ENCODE peak calls at places on chromosomes 4 and X, in nine cellular contexts. K is testis; Z is OCI-LY7; T is IMR-90; N is PC-3; U is Karpas-422; L is stomach; I is CD4-positive, CD25-positive, alpha-beta regulatory T cell; P is H9. S is an unnamed sample. For H3K4me1, the result is how much of the 10 kb centered on the place peaks cover.

GRCh38 chr4:89212666-89213381 is 94.8 kb downstream of the GPRIN3 start:
- DNase-seq in T (peak), K (no peak), U (no peak), P (no peak), I (no peak), L (no peak), Z (no peak), N (no peak), S (no peak)

GRCh38 chrX:26138043-26138442 is at the start of gene MAGEB18:
- DNase-seq in I (no peak), K (no peak), N (no peak), U (no peak), T (no peak), L (no peak), Z (no peak), P (no peak), S (no peak)

GRCh38 chrX:119655125-119655524 is 37.8 kb downstream of the SEPTIN6 start:
- DNase-seq in N (peak), P (no peak), I (no peak), U (no peak), Z (no peak), K (peak), L (no peak), T (peak), S (no peak)

GRCh38 chr4:168972601-168973000 is 37.5 kb downstream of the CBR4 start:
- DNase-seq in K (no peak), I (no peak), P (no peak), T (no peak), U (no peak), N (no peak), Z (no peak), L (no peak), S (no peak)

GRCh38 chrX:132331000-132331399 is 111.8 kb upstream of the RAP2C start:
- DNase-seq in I (no peak), K (no peak), P (no peak), T (no peak), N (no peak), Z (no peak), U (no peak), L (no peak), S (no peak)

GRCh38 chr4:84503495-84504437 is 4.7 kb upstream of the NKX6-1 start:
- DNase-seq in P (no peak), L (no peak), T (peak), Z (peak), I (no peak), U (peak), N (peak), K (no peak), S (peak)

GRCh38 chr4:119683518-119683917 is 54.9 kb upstream of the PDE5A start:
- DNase-seq in K (no peak), I (no peak), T (peak), L (no peak), U (no peak), N (peak), P (no peak), Z (no peak), S (no peak)

GRCh38 chr4:2412885-2413716 is 5.3 kb downstream of the ZFYVE28 start:
- DNase-seq in U (peak), Z (peak), T (peak), N (peak), K (peak), P (peak), I (peak), L (peak), S (peak)

GRCh38 chr4:174522183-174523002 is at the start of gene HPGD:
- DNase-seq in I (peak), P (peak), Z (peak), K (peak), N (peak), U (no peak), T (no peak), L (peak), S (peak)

GRCh38 chr4:18938343-18939109 is 917.0 kb upstream of the LCORL start:
- DNase-seq in N (no peak), L (no peak), U (no peak), Z (peak), P (no peak), I (no peak), K (no peak), T (no peak), S (no peak)

GRCh38 chr4:118289794-118290193 is 63.0 kb downstream of the PRSS12 start:
- DNase-seq in Z (no peak), L (no peak), K (no peak), N (no peak), P (no peak), U (no peak), I (no peak), T (peak), S (no peak)

GRCh38 chrX:20594985-20595384 is 328.3 kb upstream of the RPS6KA3 start:
- DNase-seq in T (no peak), I (no peak), L (no peak), P (no peak), Z (no peak), U (no peak), K (no peak), N (peak), S (no peak)

GRCh38 chrX:76850851-76851250 is 423.3 kb downstream of the MAGEE1 start:
- DNase-seq in P (peak), K (peak), Z (peak), U (peak), L (no peak), N (peak), I (no peak), T (no peak), S (no peak)

GRCh38 chr4:155079866-155080265 is 128.6 kb upstream of the NPY2R start:
- DNase-seq in U (no peak), L (no peak), T (no peak), P (no peak), Z (no peak), I (no peak), N (peak), K (no peak), S (no peak)

GRCh38 chr4:40915318-40916217 is 165.8 kb downstream of the NSUN7 start:
- DNase-seq in I (no peak), K (no peak), T (peak), N (no peak), P (no peak), Z (no peak), L (no peak), U (no peak), S (no peak)

GRCh38 chr4:11748169-11748872 is 319.6 kb upstream of the HS3ST1 start:
- DNase-seq in U (no peak), L (no peak), N (peak), K (no peak), Z (no peak), I (no peak), T (peak), P (no peak), S (no peak)

GRCh38 chr4:2266181-2266580 is 4.3 kb upstream of the MXD4 start:
- DNase-seq in I (no peak), L (peak), P (no peak), U (no peak), T (no peak), K (peak), N (no peak), Z (no peak), S (peak)

GRCh38 chrX:31039327-31039711 is 32.5 kb downstream of the FTHL17 start:
- DNase-seq in I (no peak), K (no peak), Z (peak), U (no peak), N (no peak), P (no peak), L (no peak), T (no peak), S (no peak)

GRCh38 chr4:83114576-83114975 is at the start of gene PLAC8:
- DNase-seq in I (peak), T (no peak), K (no peak), L (peak), P (no peak), U (no peak), N (peak), Z (no peak), S (no peak)

GRCh38 chrX:8971116-8971515 is 62.8 kb downstream of the FAM9B start:
- DNase-seq in P (no peak), L (no peak), I (peak), T (peak), Z (peak), K (no peak), N (peak), U (peak), S (no peak)

GRCh38 chr4:88803600-88804096 is 106.0 kb upstream of the NAP1L5 start:
- DNase-seq in I (no peak), K (peak), L (no peak), Z (no peak), T (peak), U (no peak), N (peak), P (no peak), S (peak)

GRCh38 chr4:48498895-48499294 is 8.8 kb downstream of the ZAR1 start:
- DNase-seq in K (no peak), N (no peak), T (no peak), P (no peak), Z (no peak), L (no peak), I (no peak), U (no peak), S (no peak)

GRCh38 chr4:106019771-106020170 is 124.5 kb downstream of the NPNT start:
- DNase-seq in Z (no peak), U (no peak), I (no peak), T (peak), K (no peak), N (no peak), P (no peak), L (no peak), S (no peak)

GRCh38 chr4:12724520-12724919 is 759.6 kb downstream of the RAB28 start:
- DNase-seq in I (no peak), L (no peak), N (peak), K (no peak), U (peak), Z (peak), P (no peak), T (no peak), S (no peak)

GRCh38 chr4:80180743-80181142 is 16.6 kb upstream of the PRDM8 start:
- DNase-seq in T (peak), N (peak), L (no peak), I (no peak), P (no peak), U (no peak), K (no peak), Z (no peak), S (no peak)

GRCh38 chr4:182920676-182921075 is 3.5 kb upstream of the DCTD start:
- DNase-seq in L (no peak), U (no peak), K (no peak), P (no peak), T (no peak), Z (no peak), I (no peak), N (no peak), S (no peak)

GRCh38 chr4:38562751-38563198 is 101.2 kb upstream of the KLF3 start:
- DNase-seq in U (no peak), I (no peak), P (no peak), K (no peak), N (peak), L (no peak), Z (no peak), T (peak), S (no peak)

GRCh38 chr4:188971125-188971524 is 831.9 kb downstream of the TRIML1 start:
- DNase-seq in I (no peak), P (no peak), T (peak), K (no peak), N (peak), L (no peak), U (peak), Z (peak), S (no peak)

GRCh38 chrX:134431894-134432293 is 28.1 kb upstream of the HPRT1 start:
- DNase-seq in P (no peak), K (no peak), L (no peak), Z (no peak), N (peak), T (peak), I (no peak), U (no peak), S (no peak)

GRCh38 chrX:115630204-115630603 is 69.2 kb downstream of the PLS3 start:
- DNase-seq in K (no peak), N (no peak), T (no peak), Z (no peak), L (no peak), I (no peak), P (no peak), U (no peak), S (no peak)

GRCh38 chr4:54961357-54961975 is 163.9 kb downstream of the KDR start:
- DNase-seq in L (no peak), P (no peak), Z (peak), K (no peak), I (no peak), U (peak), N (peak), T (peak), S (no peak)

GRCh38 chr4:56804551-56804950 is 16.9 kb downstream of the SPINK2 start:
- DNase-seq in Z (no peak), U (no peak), P (no peak), I (no peak), L (no peak), N (no peak), T (peak), K (no peak), S (no peak)

GRCh38 chr4:139660518-139661149 is 5.0 kb upstream of the MGST2 start:
- DNase-seq in I (no peak), N (no peak), K (no peak), T (no peak), L (no peak), Z (no peak), P (no peak), U (no peak), S (no peak)

GRCh38 chr4:24471623-24472510 is 112.5 kb downstream of the DHX15 start:
- DNase-seq in N (no peak), Z (no peak), I (peak), U (no peak), K (peak), L (no peak), P (peak), T (no peak), S (no peak)

GRCh38 chr4:56649445-56650258 is 31.4 kb downstream of the HOPX start:
- DNase-seq in U (no peak), I (no peak), Z (peak), K (no peak), T (no peak), P (no peak), N (no peak), L (no peak), S (no peak)

GRCh38 chr4:139214039-139214534 is 37.1 kb upstream of the ELF2 start:
- DNase-seq in Z (peak), N (no peak), U (peak), I (no peak), L (peak), P (peak), K (peak), T (no peak), S (peak)

GRCh38 chr4:122765702-122766352 is 33.3 kb downstream of the BBS12 start:
- DNase-seq in I (no peak), P (no peak), Z (no peak), N (peak), K (no peak), T (peak), L (no peak), U (no peak), S (no peak)

GRCh38 chr4:41658106-41658505 is 90.4 kb downstream of the PHOX2B start:
- DNase-seq in L (no peak), K (no peak), Z (no peak), U (no peak), I (no peak), T (no peak), N (peak), P (no peak), S (no peak)

GRCh38 chr4:3248811-3249661 is at the start of gene MSANTD1:
- DNase-seq in U (no peak), Z (no peak), P (no peak), T (peak), N (no peak), L (no peak), K (no peak), I (no peak), S (no peak)

GRCh38 chrX:95539041-95539440 is 1145.6 kb upstream of the DIAPH2 start:
- DNase-seq in K (no peak), I (no peak), Z (no peak), N (no peak), L (no peak), U (no peak), P (no peak), T (no peak), S (no peak)
- H3K4me1 ChIP-seq in K (under half), I (under half), Z (under half), N (under half), L (under half), U (under half), P (under half), T (under half), S (under half)

DNA sequence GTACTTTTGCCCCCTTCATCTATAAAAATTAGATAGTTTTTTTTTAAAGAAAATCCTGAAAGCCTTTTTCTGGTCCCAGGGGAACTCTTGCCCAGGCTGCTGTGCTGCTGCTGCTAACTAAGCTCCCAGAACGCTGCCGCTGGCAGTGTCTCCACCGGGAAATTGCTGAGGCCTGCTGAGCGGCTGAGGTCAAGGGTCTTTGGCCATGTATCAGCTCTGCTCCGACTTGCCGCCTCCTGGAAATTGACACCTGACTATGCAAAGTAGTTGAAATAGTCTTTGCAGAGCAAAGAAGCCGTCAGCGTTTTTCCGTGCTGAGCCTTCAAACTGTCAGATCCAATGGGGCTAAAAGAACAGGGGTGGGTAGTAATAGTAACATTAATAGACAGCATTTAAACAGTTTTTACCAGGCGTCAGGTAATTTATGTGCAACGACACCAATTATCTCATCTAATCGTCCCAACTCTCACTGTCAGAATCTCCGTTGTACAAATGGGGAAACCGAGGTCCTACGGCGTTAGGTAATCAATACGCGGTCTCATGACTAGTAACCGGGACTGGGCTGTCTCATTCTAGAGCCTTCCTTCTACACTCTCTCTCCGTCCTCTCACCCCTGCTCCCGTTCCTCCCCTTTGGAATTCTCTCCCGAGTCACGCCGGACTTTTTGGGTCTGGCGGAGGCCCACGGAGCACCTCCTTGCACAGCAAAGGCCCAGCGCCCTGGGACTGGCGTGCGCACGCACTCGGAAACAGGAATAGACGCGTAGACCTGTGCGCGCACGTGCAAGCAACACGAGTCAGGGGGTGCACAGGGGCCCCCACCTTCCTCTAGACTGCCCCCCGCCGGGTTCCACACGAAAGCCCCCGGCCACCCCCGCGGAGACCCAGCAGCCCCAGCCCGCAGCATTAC is 595 bp downstream of the QDPR start:
- DNase-seq in N (peak), Z (peak), P (peak), T (peak), I (peak), K (peak), L (peak), U (peak), S (peak)
- H3K27ac ChIP-seq in N (peak), Z (no peak), P (no peak), T (peak), I (no peak), K (peak), L (peak), U (peak), S (peak)

GRCh38 chr4:152064753-152065152 is 303.9 kb upstream of the GATB start:
- DNase-seq in T (no peak), P (no peak), L (no peak), U (no peak), Z (no peak), I (no peak), N (no peak), K (no peak), S (no peak)
- H3K4me1 ChIP-seq in T (under half), P (under half), L (under half), U (under half), Z (under half), I (under half), N (under half), K (under half), S (under half)

DNA sequence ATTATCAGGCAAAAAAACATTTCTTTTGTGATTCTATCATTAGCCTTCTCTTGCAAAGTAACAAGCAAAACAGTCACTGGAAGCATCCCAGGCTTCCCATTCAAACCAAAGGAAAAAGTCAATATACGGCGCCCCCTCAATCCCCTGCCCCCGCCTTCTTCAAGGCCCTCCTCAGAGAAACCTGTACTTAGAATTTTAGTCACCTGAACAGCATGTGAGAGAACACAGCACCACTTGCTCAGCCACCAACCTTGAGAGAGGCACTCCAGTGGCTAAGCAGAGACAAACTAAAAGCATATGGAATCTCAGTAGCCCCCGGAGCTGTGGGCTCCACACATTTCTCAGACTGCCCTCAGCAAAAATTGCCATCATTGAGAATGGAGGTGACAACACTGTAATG is 25.2 kb downstream of the LEF1 start:
- DNase-seq in N (no peak), L (no peak), K (no peak), T (no peak), I (no peak), P (no peak), U (no peak), Z (no peak), S (no peak)
- H3K27ac ChIP-seq in N (no peak), L (no peak), K (no peak), T (no peak), I (peak), P (no peak), U (no peak), Z (no peak), S (no peak)

GRCh38 chrX:79161655-79162054 is 17.2 kb downstream of the GPR174 start:
- DNase-seq in P (no peak), K (no peak), U (no peak), T (no peak), N (no peak), I (peak), L (no peak), Z (peak), S (no peak)

GRCh38 chrX:79162076-79162475 is 17.6 kb downstream of the GPR174 start:
- DNase-seq in L (no peak), N (no peak), K (no peak), I (no peak), Z (no peak), P (no peak), U (no peak), T (no peak), S (no peak)

GRCh38 chrX:79169484-79169883 is 25.0 kb downstream of the GPR174 start:
- DNase-seq in N (no peak), P (no peak), L (no peak), K (no peak), Z (no peak), T (no peak), I (no peak), U (no peak), S (no peak)

GRCh38 chrX:79170632-79171031 is 26.1 kb downstream of the GPR174 start:
- DNase-seq in I (no peak), Z (no peak), K (no peak), L (no peak), P (no peak), U (no peak), N (no peak), T (no peak), S (no peak)

GRCh38 chrX:79167437-79167836 is 22.9 kb downstream of the GPR174 start:
- DNase-seq in I (no peak), N (no peak), P (no peak), Z (no peak), U (no peak), K (no peak), T (no peak), L (no peak), S (no peak)
- H3K4me1 ChIP-seq in I (half or more), N (under half), P (under half), Z (under half), U (under half), K (under half), T (under half), L (under half), S (under half)

DNA sequence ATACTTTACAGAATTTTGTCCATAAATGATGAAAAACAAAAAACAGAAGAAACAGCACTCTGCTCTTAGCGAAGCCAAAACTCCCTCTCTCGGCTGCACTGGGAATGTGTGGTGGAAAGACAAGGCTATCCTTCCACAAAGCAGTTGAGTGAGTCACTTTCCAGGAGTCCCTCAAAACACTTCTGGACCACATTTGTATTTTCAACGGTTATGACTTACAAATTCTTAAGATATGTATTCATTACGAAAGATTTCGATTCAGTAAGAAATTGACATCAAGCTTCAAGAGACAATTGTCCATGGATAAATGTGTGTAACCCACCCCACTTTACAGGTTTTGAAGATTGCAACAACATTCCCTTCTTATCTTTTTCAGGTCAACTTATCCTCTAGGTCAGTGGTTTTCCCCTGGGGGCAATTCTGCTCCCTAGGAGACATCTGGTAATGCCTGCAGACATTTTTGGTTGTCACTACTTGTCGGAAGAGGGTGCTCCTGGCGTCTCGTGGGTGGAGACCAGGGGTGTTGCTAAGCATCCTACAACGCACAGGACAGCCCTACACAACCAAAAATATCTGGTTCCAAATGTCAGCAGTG is 66.7 kb upstream of the MTNR1A start:
- DNase-seq in T (peak), L (no peak), N (no peak), U (no peak), I (no peak), Z (no peak), K (no peak), P (no peak), S (no peak)
- H3K27ac ChIP-seq in T (peak), L (no peak), N (no peak), U (no peak), I (no peak), Z (no peak), K (no peak), P (no peak), S (no peak)

GRCh38 chr4:76305033-76305687 is 1.4 kb upstream of the STBD1 start:
- DNase-seq in U (no peak), L (no peak), Z (no peak), K (no peak), T (no peak), I (no peak), P (no peak), N (no peak), S (no peak)
- H3K4me1 ChIP-seq in U (under half), L (under half), Z (under half), K (under half), T (under half), I (under half), P (under half), N (under half), S (half or more)